ENCODE peak calls at places on chromosome 5, in seven cellular contexts. V is astrocyte of the spinal cord; P is CD8-positive, alpha-beta T cell; Q is tibial nerve; F is ovary; K is neural progenitor cell; I is adrenal gland. O is an unnamed sample.

GRCh38 chr5:37248970-37249819 is at the start of gene CPLANE1:
- DNase-seq in Q (peak; percentile 38), I (peak; percentile 86), P (peak; percentile 74), K (peak; percentile 95), V (peak; percentile 83), F (peak; percentile 89), O (peak; percentile 80)

GRCh38 chr5:1033606-1034420 is 25.2 kb downstream of the NKD2 start:
- DNase-seq in F (no peak), K (no peak), V (no peak), Q (no peak), P (no peak), I (no peak), O (no peak)

GRCh38 chr5:157596449-157596848 is 20.9 kb upstream of the ADAM19 start:
- DNase-seq in Q (no peak), V (no peak), I (no peak), P (no peak), F (no peak), K (no peak), O (peak; percentile 95)

GRCh38 chr5:33433303-33434255 is 7.2 kb upstream of the TARS1 start:
- DNase-seq in P (no peak), F (no peak), K (no peak), I (no peak), V (peak; percentile 74), Q (no peak), O (no peak)

GRCh38 chr5:125408582-125409069 is 662.2 kb upstream of the ZNF608 start:
- DNase-seq in K (no peak), P (no peak), I (peak; percentile 78), V (peak; percentile 91), F (no peak), Q (no peak), O (peak; percentile 74)

GRCh38 chr5:167415779-167416761 is 875.4 kb upstream of the WWC1 start:
- DNase-seq in K (no peak), I (no peak), V (no peak), P (no peak), Q (no peak), F (no peak), O (no peak)

GRCh38 chr5:90022002-90022710 is 387.4 kb downstream of the CETN3 start:
- DNase-seq in K (no peak), Q (no peak), I (no peak), F (no peak), P (no peak), V (peak; percentile 46), O (no peak)

GRCh38 chr5:173963867-173964429 is 25.0 kb upstream of the C5orf47 start:
- DNase-seq in F (no peak), K (peak; percentile 69), I (peak; percentile 66), V (peak; percentile 64), P (no peak), Q (no peak), O (no peak)

GRCh38 chr5:9653811-9654210 is 23.7 kb upstream of the TAS2R1 start:
- DNase-seq in Q (no peak), K (no peak), V (peak; percentile 87), P (no peak), I (peak; percentile 59), F (no peak), O (peak; percentile 67)

GRCh38 chr5:102511666-102512065 is 12.9 kb upstream of the SLCO6A1 start:
- DNase-seq in I (peak; percentile 82), F (no peak), P (no peak), K (no peak), Q (peak; percentile 47), V (peak; percentile 47), O (no peak)

GRCh38 chr5:142697846-142698245 is 12.0 kb upstream of the FGF1 start:
- DNase-seq in V (peak; percentile 51), K (no peak), Q (no peak), F (peak; percentile 51), P (no peak), I (peak; percentile 78), O (no peak)

GRCh38 chr5:168273056-168273980 is 18.1 kb upstream of the WWC1 start:
- DNase-seq in P (no peak), F (no peak), Q (no peak), K (no peak), I (no peak), V (no peak), O (no peak)

GRCh38 chr5:133241179-133241728 is 189.4 kb downstream of the HSPA4 start:
- DNase-seq in Q (no peak), K (no peak), F (no peak), V (no peak), P (no peak), I (no peak), O (peak; percentile 47)

GRCh38 chr5:143019614-143020515 is 249.7 kb downstream of the ARHGAP26 start:
- DNase-seq in V (no peak), K (peak; percentile 35), I (no peak), F (no peak), Q (no peak), P (no peak), O (peak; percentile 96)

GRCh38 chr5:31459594-31459993 is 72.3 kb downstream of the DROSHA start:
- DNase-seq in K (no peak), Q (no peak), V (no peak), I (no peak), F (no peak), P (no peak), O (no peak)

GRCh38 chr5:180334751-180335613 is 18.2 kb downstream of the GFPT2 start:
- DNase-seq in I (no peak), P (no peak), V (no peak), K (no peak), Q (no peak), F (no peak), O (no peak)

GRCh38 chr5:157750320-157750719 is 6.8 kb downstream of the LSM11 start:
- DNase-seq in P (no peak), Q (no peak), K (no peak), V (peak; percentile 20), F (no peak), I (no peak), O (no peak)

GRCh38 chr5:151178779-151179488 is 21.4 kb upstream of the ANXA6 start:
- DNase-seq in K (no peak), F (no peak), P (peak; percentile 44), V (no peak), I (peak; percentile 35), Q (no peak), O (no peak)

GRCh38 chr5:132229236-132229635 is 1.6 kb upstream of the P4HA2 start:
- DNase-seq in Q (no peak), K (no peak), P (no peak), I (peak; percentile 20), V (no peak), F (no peak), O (no peak)

GRCh38 chr5:69149676-69150010 is 17.3 kb upstream of the CCNB1 start:
- DNase-seq in Q (no peak), V (no peak), I (no peak), P (no peak), F (no peak), K (no peak), O (no peak)

GRCh38 chr5:116539222-116539621 is 35.4 kb downstream of the SEMA6A start:
- DNase-seq in Q (no peak), F (no peak), I (no peak), K (no peak), V (no peak), P (no peak), O (no peak)

GRCh38 chr5:179913461-179913860 is 5.8 kb upstream of the TBC1D9B start:
- DNase-seq in K (no peak), Q (no peak), V (no peak), F (no peak), P (no peak), I (no peak), O (no peak)

GRCh38 chr5:132772291-132773070 is 4.6 kb downstream of the SEPTIN8 start:
- DNase-seq in K (no peak), V (no peak), I (no peak), P (no peak), F (no peak), Q (no peak), O (no peak)

GRCh38 chr5:36751881-36752280 is 124.7 kb upstream of the NIPBL start:
- DNase-seq in V (no peak), Q (no peak), I (no peak), F (no peak), K (peak; percentile 31), P (no peak), O (no peak)

GRCh38 chr5:96144289-96144688 is 182.6 kb upstream of the ELL2 start:
- DNase-seq in Q (no peak), F (no peak), K (peak; percentile 17), I (no peak), P (no peak), V (no peak), O (no peak)

GRCh38 chr5:148385094-148385493 is 1.3 kb downstream of the FBXO38 start:
- DNase-seq in Q (no peak), P (no peak), F (no peak), V (no peak), I (no peak), K (no peak), O (no peak)

GRCh38 chr5:148388692-148389091 is 4.9 kb downstream of the FBXO38 start:
- DNase-seq in I (no peak), K (no peak), F (no peak), Q (no peak), P (no peak), V (no peak), O (peak; percentile 24)

GRCh38 chr5:148386041-148386440 is 2.3 kb downstream of the FBXO38 start:
- DNase-seq in F (no peak), V (no peak), I (no peak), K (no peak), Q (no peak), P (no peak), O (no peak)

GRCh38 chr5:148384389-148384756 is 615 bp downstream of the FBXO38 start:
- DNase-seq in Q (no peak), V (no peak), K (no peak), I (no peak), P (no peak), F (no peak), O (peak; percentile 46)

DNA sequence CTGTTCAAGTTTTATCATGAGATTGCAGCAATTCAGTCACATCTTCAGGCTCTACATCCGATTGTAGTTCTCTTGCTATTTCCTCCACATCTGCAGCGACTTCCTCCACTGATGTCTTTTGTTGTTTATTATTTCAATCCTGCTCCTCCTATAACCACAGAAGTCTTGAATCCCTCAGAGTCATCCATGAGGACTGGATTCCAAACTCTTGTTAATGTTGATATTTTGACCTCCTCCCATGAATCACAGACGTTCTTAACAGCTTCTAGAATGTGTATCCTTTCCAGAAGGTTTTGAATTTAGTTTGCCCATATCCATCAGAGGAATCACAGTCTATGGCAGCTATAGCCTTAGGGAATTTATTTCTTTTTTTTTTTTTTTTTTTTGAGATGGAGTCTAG is 3.6 kb downstream of the FBXO38 start:
- DNase-seq in Q (no peak), I (no peak), K (no peak), V (peak; percentile 69), P (no peak), F (no peak), O (no peak)
- H3K4me3 ChIP-seq in Q (no peak overlapping the region), I (no peak overlapping the region), K (no peak overlapping the region), V (no peak overlapping the region), P (no peak overlapping the region), F (no peak overlapping the region), O (no peak overlapping the region)

GRCh38 chr5:65037845-65038815 is 269.4 kb downstream of the CWC27 start:
- DNase-seq in K (peak; percentile 63), V (no peak), P (peak; percentile 52), Q (no peak), I (no peak), F (no peak), O (no peak)
- TF ChIP-seq CTCF in K (peak; percentile 67), V (peak; percentile 23), P (no peak), Q (peak; percentile 16), I (no peak), F (no peak), O (peak; percentile 26)

GRCh38 chr5:14191325-14191724 is 48.2 kb downstream of the TRIO start:
- DNase-seq in Q (no peak), I (no peak), P (no peak), K (no peak), V (no peak), F (no peak), O (no peak)
- H3K4me3 ChIP-seq in Q (no peak overlapping the region), I (no peak overlapping the region), P (no peak overlapping the region), K (no peak overlapping the region), V (no peak overlapping the region), F (no peak overlapping the region), O (no peak overlapping the region)

GRCh38 chr5:128081111-128081865 is 2.3 kb upstream of the SLC12A2 start:
- DNase-seq in P (no peak), K (peak; percentile 6), V (no peak), F (no peak), I (no peak), Q (no peak), O (peak; percentile 33)
- TF ChIP-seq CTCF in P (no peak), K (peak; percentile 12), V (peak; percentile 26), F (no peak), I (no peak), Q (no peak), O (peak; percentile 5)